ENCODE peak calls at places on chromosomes 11 and 22, in eight cellular contexts. Z is stomach, G is sigmoid colon, L is endothelial cell of umbilical vein, V is uterus, X is body of pancreas, D is A549, K is IMR-90. R is an unnamed sample. For H3K4me1, the result is how much of the 10 kb centered on the place peaks cover.

GRCh38 chr22:22681221-22681739 is 36.9 kb downstream of the GGTLC2 start:
- DNase-seq in L (no peak), D (no peak), X (no peak), G (no peak), V (no peak), Z (no peak), K (peak), R (no peak)

GRCh38 chr11:132504501-132505041 is 1027.7 kb downstream of the OPCML start:
- DNase-seq in Z (no peak), V (no peak), X (no peak), K (no peak), G (no peak), L (no peak), D (no peak), R (no peak)

GRCh38 chr22:19644314-19645223 is 69.7 kb upstream of the SEPTIN5 start:
- DNase-seq in K (no peak), D (no peak), X (no peak), Z (no peak), G (peak), V (peak), L (no peak), R (no peak)

GRCh38 chr11:43681543-43681942 is 1.0 kb downstream of the HSD17B12 start:
- DNase-seq in Z (no peak), K (peak), V (no peak), D (peak), G (no peak), X (no peak), L (no peak), R (no peak)

GRCh38 chr11:62669420-62670161 is 1.9 kb upstream of the UQCC3 start:
- DNase-seq in K (no peak), D (no peak), Z (no peak), L (no peak), V (no peak), G (no peak), X (peak), R (no peak)

GRCh38 chr11:75035911-75036536 is 47.3 kb downstream of the NEU3 start:
- DNase-seq in G (no peak), Z (no peak), K (no peak), L (no peak), V (no peak), D (no peak), X (no peak), R (no peak)

GRCh38 chr11:96778272-96778671 is 388.5 kb downstream of the JRKL start:
- DNase-seq in V (no peak), D (no peak), Z (no peak), G (no peak), L (no peak), X (no peak), K (no peak), R (no peak)

GRCh38 chr22:43128928-43129424 is 14.2 kb downstream of the MCAT start:
- DNase-seq in K (no peak), Z (peak), G (no peak), V (no peak), D (no peak), L (no peak), X (peak), R (no peak)

GRCh38 chr11:10752061-10752460 is 1.0 kb downstream of the CTR9 start:
- DNase-seq in L (no peak), X (no peak), G (no peak), K (no peak), Z (no peak), D (no peak), V (no peak), R (no peak)

GRCh38 chr22:24115247-24116207 is 65.8 kb upstream of the SUSD2 start:
- DNase-seq in Z (no peak), L (no peak), V (no peak), X (no peak), K (no peak), G (no peak), D (no peak), R (no peak)

GRCh38 chr11:65448418-65449196 is 26.0 kb downstream of the NEAT1 start:
- DNase-seq in Z (peak), G (peak), D (no peak), X (peak), V (peak), L (peak), K (peak), R (no peak)
- H3K4me1 ChIP-seq in Z (under half), G (under half), D (half or more), X (under half), V (under half), L (under half), K (under half), R (under half)

GRCh38 chr11:66674964-66675602 is 2.6 kb downstream of the RBM4B start:
- DNase-seq in L (no peak), G (no peak), X (no peak), K (no peak), D (no peak), Z (no peak), V (no peak), R (no peak)

GRCh38 chr11:66680966-66681645 is 3.4 kb upstream of the RBM4B start:
- DNase-seq in G (no peak), L (no peak), D (no peak), K (no peak), V (no peak), X (no peak), Z (no peak), R (no peak)

GRCh38 chr11:66676931-66677598 is 622 bp downstream of the RBM4B start:
- DNase-seq in Z (no peak), K (peak), L (peak), X (no peak), V (no peak), G (peak), D (no peak), R (no peak)

GRCh38 chr11:66676279-66676919 is 1.3 kb downstream of the RBM4B start:
- DNase-seq in G (no peak), K (no peak), X (no peak), Z (no peak), L (no peak), V (no peak), D (no peak), R (no peak)

GRCh38 chr11:66677599-66678375 is at the start of gene RBM4B:
- DNase-seq in D (peak), K (peak), L (peak), V (peak), G (peak), Z (peak), X (peak), R (peak)
- TF ChIP-seq POLR2A in D (peak), K (peak), L (peak), V (peak), G (peak), Z (no peak), X (peak), R (peak)

GRCh38 chr22:36738416-36739020 is 35.0 kb upstream of the CACNG2 start:
- DNase-seq in K (no peak), D (no peak), L (no peak), Z (no peak), X (no peak), G (peak), V (no peak), R (no peak)
- H3K4me1 ChIP-seq in K (under half), D (under half), L (under half), Z (under half), X (under half), G (under half), V (under half), R (under half)

GRCh38 chr22:30307026-30307574 is 17.8 kb upstream of the CASTOR1 start:
- DNase-seq in Z (no peak), X (no peak), D (no peak), L (no peak), V (no peak), G (no peak), K (no peak), R (peak)

GRCh38 chr22:30304495-30305244 is 15.4 kb upstream of the CASTOR1 start:
- DNase-seq in L (peak), G (no peak), K (no peak), V (peak), X (peak), D (no peak), Z (peak), R (peak)

GRCh38 chr22:30306629-30307016 is 17.3 kb upstream of the CASTOR1 start:
- DNase-seq in G (no peak), K (no peak), L (no peak), X (no peak), D (no peak), Z (no peak), V (no peak), R (no peak)

GRCh38 chr22:30305519-30305905 is 16.2 kb upstream of the CASTOR1 start:
- DNase-seq in L (peak), Z (peak), D (no peak), G (peak), V (peak), X (peak), K (no peak), R (no peak)

GRCh38 chr22:30305906-30306628 is 16.8 kb upstream of the CASTOR1 start:
- DNase-seq in D (no peak), Z (no peak), V (no peak), K (no peak), G (no peak), X (no peak), L (no peak), R (no peak)
- TF ChIP-seq POLR2A in D (no peak), Z (no peak), V (no peak), K (no peak), G (no peak), X (peak), L (no peak), R (no peak)

DNA sequence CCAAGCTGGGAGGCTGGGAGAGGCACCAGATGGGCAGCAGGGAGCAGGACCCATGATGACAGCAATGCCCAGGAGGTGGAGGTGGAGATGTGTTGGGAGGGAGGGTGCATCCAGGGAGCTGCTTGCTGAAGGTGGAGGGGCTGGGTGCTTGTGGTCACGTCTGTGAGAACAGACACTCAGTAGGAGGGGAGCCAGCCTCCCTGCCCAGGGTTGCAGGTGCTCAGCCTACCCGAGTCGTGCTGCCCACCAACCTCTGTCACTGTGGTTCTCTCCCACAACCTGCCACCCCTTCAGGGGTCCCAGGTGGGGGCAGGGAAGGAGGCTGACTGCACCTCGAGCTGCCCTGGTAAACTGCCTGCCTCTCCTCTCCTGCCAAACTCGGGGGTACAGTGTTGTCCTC is 5.5 kb downstream of the PRDX5 start:
- DNase-seq in G (no peak), L (no peak), V (no peak), X (no peak), Z (no peak), K (no peak), D (no peak), R (no peak)
- H3K4me1 ChIP-seq in G (under half), L (under half), V (under half), X (under half), Z (under half), K (under half), D (under half), R (under half)

GRCh38 chr22:49918911-49919881 is 762 bp downstream of the CRELD2 start:
- DNase-seq in V (no peak), D (no peak), L (no peak), X (peak), G (no peak), Z (no peak), K (no peak), R (no peak)

GRCh38 chr22:49922926-49923325 is 4.5 kb downstream of the CRELD2 start:
- DNase-seq in V (no peak), L (no peak), D (no peak), X (no peak), Z (no peak), G (no peak), K (no peak), R (no peak)

GRCh38 chr22:49921508-49922278 is 3.3 kb downstream of the CRELD2 start:
- DNase-seq in V (no peak), G (no peak), Z (no peak), K (no peak), X (no peak), L (no peak), D (no peak), R (no peak)

GRCh38 chr22:49922484-49922883 is 4.0 kb downstream of the CRELD2 start:
- DNase-seq in G (no peak), L (no peak), D (no peak), V (no peak), X (no peak), Z (no peak), K (no peak), R (no peak)

GRCh38 chr22:49920859-49921258 is 2.4 kb downstream of the CRELD2 start:
- DNase-seq in V (no peak), X (no peak), K (no peak), L (no peak), G (no peak), D (no peak), Z (no peak), R (no peak)
- TF ChIP-seq POLR2A in V (no peak), X (no peak), K (no peak), L (no peak), G (no peak), D (no peak), Z (no peak), R (no peak)